ENCODE peak calls at places on chromosomes 7 and 10, in six cellular contexts. G is GM04503; Z is germinal center; L is activated naive CD8-positive, alpha-beta T cell treated with anti-CD3 and anti-CD28 coated beads, Interleukin-2, amount 50 U/mL, for 24 hours; U is fibroblast of the conjunctiva; I is central memory CD4-positive, alpha-beta T cell. F is an unnamed sample.

GRCh38 chr10:7410306-7410799 is 481 bp downstream of the SFMBT2 start:
- DNase-seq in Z (peak), L (peak), I (peak), G (no peak), U (no peak), F (no peak)

GRCh38 chr7:11252011-11252607 is 278.4 kb downstream of the PHF14 start:
- DNase-seq in Z (no peak), L (no peak), G (no peak), I (no peak), U (no peak), F (no peak)

GRCh38 chr7:156379242-156380070 is 261.1 kb upstream of the RNF32 start:
- DNase-seq in L (no peak), G (no peak), Z (no peak), I (no peak), U (no peak), F (no peak)

GRCh38 chr10:72274730-72275350 is 1.1 kb downstream of the DDIT4 start:
- DNase-seq in Z (peak), U (no peak), I (peak), L (peak), G (no peak), F (no peak)

GRCh38 chr7:100687261-100687660 is 6.8 kb downstream of the GIGYF1 start:
- DNase-seq in I (no peak), G (no peak), L (no peak), Z (no peak), U (no peak), F (no peak)

GRCh38 chr10:91629715-91630549 is 2.9 kb downstream of the PPP1R3C start:
- DNase-seq in I (no peak), L (no peak), U (no peak), Z (no peak), G (no peak), F (no peak)

GRCh38 chr10:125865120-125865519 is 16.0 kb downstream of the DHX32 start:
- DNase-seq in U (no peak), G (no peak), L (no peak), I (no peak), Z (no peak), F (no peak)

GRCh38 chr7:20650782-20651181 is 35.3 kb downstream of the ABCB5 start:
- DNase-seq in Z (no peak), U (no peak), I (no peak), G (no peak), L (no peak), F (no peak)

GRCh38 chr7:156496491-156497264 is 143.9 kb upstream of the RNF32 start:
- DNase-seq in U (no peak), L (no peak), I (no peak), G (no peak), Z (no peak), F (no peak)

GRCh38 chr10:59505931-59506330 is 143.6 kb upstream of the FAM13C start:
- DNase-seq in Z (no peak), L (no peak), U (no peak), I (no peak), G (no peak), F (no peak)

GRCh38 chr10:123860856-123861255 is 30.8 kb downstream of the CPXM2 start:
- DNase-seq in L (no peak), U (no peak), I (no peak), G (no peak), Z (no peak), F (no peak)

GRCh38 chr7:100867040-100867795 is at the start of gene TRIP6:
- DNase-seq in Z (peak), G (peak), I (peak), L (peak), U (peak), F (peak)

GRCh38 chr7:149473251-149473650 is 12.4 kb upstream of the ZNF777 start:
- DNase-seq in U (no peak), I (no peak), L (no peak), Z (no peak), G (no peak), F (no peak)

GRCh38 chr7:73699370-73700069 is 16.1 kb downstream of the BUD23 start:
- DNase-seq in L (no peak), I (no peak), Z (no peak), U (no peak), G (no peak), F (no peak)

GRCh38 chr10:13382759-13383753 is 35.0 kb upstream of the SEPHS1 start:
- DNase-seq in G (no peak), I (no peak), Z (no peak), L (no peak), U (no peak), F (no peak)

GRCh38 chr10:50511512-50512213 is 112.1 kb downstream of the SGMS1 start:
- DNase-seq in Z (no peak), I (no peak), U (no peak), G (no peak), L (no peak), F (no peak)

GRCh38 chr10:112435013-112435619 is 11.6 kb downstream of the ZDHHC6 start:
- DNase-seq in I (no peak), Z (peak), G (no peak), L (no peak), U (peak), F (no peak)

GRCh38 chr7:5479133-5479745 is 55.6 kb upstream of the TNRC18 start:
- DNase-seq in Z (no peak), G (peak), L (no peak), I (no peak), U (no peak), F (peak)

GRCh38 chr10:85280014-85280413 is 951.6 kb downstream of the CCSER2 start:
- DNase-seq in L (no peak), U (no peak), G (no peak), Z (no peak), I (no peak), F (no peak)

GRCh38 chr7:142866361-142867096 is 11.7 kb downstream of the EPHB6 start:
- DNase-seq in I (no peak), G (no peak), Z (no peak), U (no peak), L (peak), F (no peak)

GRCh38 chr10:64626856-64627255 is 1105.7 kb downstream of the REEP3 start:
- DNase-seq in L (no peak), Z (no peak), U (no peak), I (no peak), G (no peak), F (no peak)